ENCODE peak calls at places on chromosome 12, in eight cellular contexts. H is NCI-H2171 treated with DMSO at 0.1 percent for 48 hours; N is WERI-Rb-1; X is GM23248; R is prostate gland; M is stimulated activated CD8-positive, alpha-beta memory T cell treated with anti-CD3 and anti-CD28 coated beads, Interleukin-7, amount 100 ng/mL, for 1 hour; U is brain microvascular endothelial cell; K is AG08395. L is an unnamed sample.

GRCh38 chr12:64256166-64256800 is 34.2 kb upstream of the KICS2 start:
- DNase-seq in H (peak; percentile 59), N (no peak), R (peak; percentile 34), K (peak; percentile 43), M (no peak), X (peak; percentile 84), U (peak; percentile 16), L (no peak)

GRCh38 chr12:24415934-24416333 is 466.5 kb upstream of the SOX5 start:
- DNase-seq in R (no peak), H (no peak), M (no peak), X (no peak), K (no peak), N (no peak), U (no peak), L (no peak)

GRCh38 chr12:109738878-109739665 is 25.4 kb downstream of the FAM222A start:
- DNase-seq in N (peak; percentile 4), U (no peak), K (peak; percentile 40), M (no peak), R (no peak), X (peak; percentile 43), H (no peak), L (no peak)

GRCh38 chr12:106585862-106586534 is 3.2 kb downstream of the RFX4 start:
- DNase-seq in N (peak; percentile 33), X (no peak), M (no peak), R (no peak), U (no peak), H (peak; percentile 49), K (no peak), L (no peak)

GRCh38 chr12:109820921-109821381 is 12.2 kb downstream of the TRPV4 start:
- DNase-seq in M (no peak), H (peak; percentile 99), U (no peak), X (no peak), K (no peak), R (peak; percentile 85), N (peak; percentile 98), L (peak; percentile 63)

GRCh38 chr12:110371408-110372055 is 32.0 kb downstream of the ANAPC7 start:
- DNase-seq in H (peak; percentile 94), R (peak; percentile 33), M (no peak), U (peak; percentile 17), K (no peak), N (no peak), X (no peak), L (no peak)

GRCh38 chr12:98559666-98560065 is 33.8 kb upstream of the SLC25A3 start:
- DNase-seq in M (no peak), H (no peak), K (no peak), R (no peak), N (no peak), X (no peak), U (no peak), L (no peak)

GRCh38 chr12:103312742-103313354 is 182.9 kb downstream of the C12orf42 start:
- DNase-seq in M (no peak), K (no peak), U (no peak), H (no peak), N (no peak), R (no peak), X (no peak), L (no peak)

GRCh38 chr12:14846042-14846587 is 2.8 kb upstream of the ART4 start:
- DNase-seq in X (no peak), U (no peak), M (no peak), K (no peak), R (no peak), H (no peak), N (no peak), L (no peak)

GRCh38 chr12:123225443-123225842 is 7.5 kb downstream of the MPHOSPH9 start:
- DNase-seq in H (no peak), U (no peak), M (no peak), K (no peak), X (no peak), R (no peak), N (no peak), L (no peak)

GRCh38 chr12:24777359-24777758 is 171.5 kb downstream of the BCAT1 start:
- DNase-seq in K (no peak), N (no peak), X (no peak), H (no peak), U (no peak), R (no peak), M (no peak), L (no peak)

GRCh38 chr12:13597166-13597565 is 384.2 kb downstream of the GRIN2B start:
- DNase-seq in M (no peak), R (no peak), U (no peak), H (no peak), K (no peak), X (no peak), N (no peak), L (no peak)

GRCh38 chr12:39764944-39765560 is 145.4 kb upstream of the ABCD2 start:
- DNase-seq in N (no peak), X (peak; percentile 78), M (no peak), R (no peak), U (peak; percentile 15), K (peak; percentile 70), H (peak; percentile 35), L (no peak)

GRCh38 chr12:101325590-101325989 is 45.7 kb downstream of the UTP20 start:
- DNase-seq in M (no peak), N (no peak), H (no peak), K (no peak), R (no peak), X (no peak), U (no peak), L (no peak)

GRCh38 chr12:121849211-121849610 is 9.4 kb downstream of the HPD start:
- DNase-seq in U (no peak), K (no peak), M (no peak), R (no peak), H (no peak), N (no peak), X (no peak), L (no peak)